ENCODE peak calls at places on chromosomes 5 and 9, in six cellular contexts. M is neural crest cell, L is fibroblast of pulmonary artery, W is gastrocnemius medialis, H is progenitor cell of endocrine pancreas, O is heart right ventricle. B is an unnamed sample.

GRCh38 chr5:177303121-177303924 is at the start of the genes PRELID1 and RAB24:
- DNase-seq in O (peak), H (peak), W (peak), L (peak), M (peak), B (peak)

GRCh38 chr5:146520731-146521130 is 4.7 kb upstream of the GPR151 start:
- DNase-seq in W (no peak), L (no peak), O (no peak), H (no peak), M (no peak), B (no peak)

GRCh38 chr9:91740713-91741112 is 209.3 kb downstream of the ROR2 start:
- DNase-seq in L (peak), H (no peak), M (no peak), W (no peak), O (no peak), B (no peak)

GRCh38 chr9:134554750-134555655 is 86.6 kb upstream of the COL5A1 start:
- DNase-seq in H (no peak), L (peak), O (no peak), W (no peak), M (no peak), B (peak)

GRCh38 chr9:132516911-132517310 is 65.5 kb upstream of the BARHL1 start:
- DNase-seq in M (no peak), H (no peak), O (no peak), W (no peak), L (no peak), B (no peak)

GRCh38 chr5:44401611-44402010 is 12.4 kb upstream of the FGF10 start:
- DNase-seq in O (no peak), M (no peak), L (no peak), H (no peak), W (no peak), B (no peak)

GRCh38 chr5:137600721-137601360 is 101.7 kb upstream of the SPOCK1 start:
- DNase-seq in H (no peak), W (no peak), O (no peak), L (no peak), M (no peak), B (no peak)

GRCh38 chr5:67880876-67881275 is 334.7 kb upstream of the PIK3R1 start:
- DNase-seq in M (no peak), O (no peak), W (no peak), H (no peak), L (no peak), B (no peak)

GRCh38 chr5:177601577-177602457 is 1.9 kb downstream of the B4GALT7 start:
- DNase-seq in H (no peak), M (no peak), O (no peak), W (no peak), L (no peak), B (peak)

GRCh38 chr5:160685695-160686094 is 166.3 kb downstream of the ATP10B start:
- DNase-seq in W (no peak), H (no peak), O (no peak), M (no peak), L (no peak), B (no peak)

GRCh38 chr9:133825555-133826198 is 87.5 kb upstream of the SARDH start:
- DNase-seq in O (no peak), W (no peak), L (peak), M (no peak), H (no peak), B (no peak)

GRCh38 chr5:122981846-122982245 is 54.7 kb downstream of the PPIC start:
- DNase-seq in O (no peak), L (peak), W (no peak), H (no peak), M (no peak), B (no peak)

GRCh38 chr5:71782393-71782770 is 63.3 kb downstream of the CARTPT start:
- DNase-seq in W (no peak), M (no peak), H (no peak), O (no peak), L (no peak), B (no peak)

GRCh38 chr5:131431794-131432193 is 167.9 kb downstream of the CDC42SE2 start:
- DNase-seq in L (no peak), O (no peak), M (no peak), H (no peak), W (no peak), B (no peak)

GRCh38 chr9:2260401-2261306 is 245.5 kb downstream of the SMARCA2 start:
- DNase-seq in H (no peak), W (no peak), M (no peak), O (no peak), L (peak), B (peak)

GRCh38 chr5:34822921-34823715 is 15.8 kb upstream of the TTC23L start:
- DNase-seq in M (no peak), W (no peak), H (no peak), L (no peak), O (no peak), B (no peak)

GRCh38 chr9:133910855-133911514 is 81.1 kb downstream of the VAV2 start:
- DNase-seq in L (no peak), H (no peak), W (no peak), O (no peak), M (no peak), B (no peak)

GRCh38 chr5:71891856-71892255 is 172.8 kb downstream of the CARTPT start:
- DNase-seq in O (peak), W (no peak), L (peak), H (no peak), M (no peak), B (no peak)

GRCh38 chr5:146118325-146118724 is 12.9 kb upstream of the PLAC8L1 start:
- DNase-seq in M (no peak), H (no peak), L (no peak), O (no peak), W (no peak), B (no peak)

GRCh38 chr9:136977223-136978072 is at the start of gene PTGDS:
- DNase-seq in M (no peak), H (no peak), W (no peak), O (peak), L (peak), B (no peak)

GRCh38 chr9:19946446-19947109 is 157.7 kb upstream of the SLC24A2 start:
- DNase-seq in L (peak), M (no peak), H (no peak), O (no peak), W (no peak), B (no peak)

GRCh38 chr5:41636605-41637004 is 126.2 kb upstream of the PLCXD3 start:
- DNase-seq in O (no peak), W (no peak), H (no peak), M (peak), L (peak), B (peak)

GRCh38 chr5:80607832-80608231 is 37.8 kb upstream of the ANKRD34B start:
- DNase-seq in W (no peak), M (no peak), L (no peak), H (no peak), O (no peak), B (no peak)

GRCh38 chr5:168583742-168584482 is 4.7 kb upstream of the PANK3 start:
- DNase-seq in W (no peak), L (no peak), M (no peak), H (no peak), O (no peak), B (no peak)

GRCh38 chr9:107481035-107481434 is 8.5 kb downstream of the KLF4 start:
- DNase-seq in H (no peak), O (no peak), M (no peak), W (no peak), L (no peak), B (no peak)

GRCh38 chr9:9998491-9999287 is 614.1 kb downstream of the PTPRD start:
- DNase-seq in H (no peak), O (no peak), W (no peak), L (no peak), M (no peak), B (no peak)

GRCh38 chr9:23851024-23851629 is 25.1 kb upstream of the ELAVL2 start:
- DNase-seq in H (peak), O (no peak), L (no peak), W (no peak), M (peak), B (peak)

GRCh38 chr5:139571966-139572365 is 10.8 kb downstream of the UBE2D2 start:
- DNase-seq in L (peak), W (no peak), O (no peak), M (no peak), H (no peak), B (no peak)

GRCh38 chr5:163509288-163510040 is 4.0 kb downstream of the MAT2B start:
- DNase-seq in M (no peak), O (no peak), W (peak), L (peak), H (no peak), B (no peak)

GRCh38 chr5:159057426-159057825 is 42.3 kb downstream of the EBF1 start:
- DNase-seq in W (no peak), M (no peak), H (no peak), L (no peak), O (no peak), B (no peak)

GRCh38 chr5:74949976-74950375 is 83.8 kb upstream of the FAM169A start:
- DNase-seq in W (no peak), L (no peak), O (no peak), H (no peak), M (no peak), B (no peak)

DNA sequence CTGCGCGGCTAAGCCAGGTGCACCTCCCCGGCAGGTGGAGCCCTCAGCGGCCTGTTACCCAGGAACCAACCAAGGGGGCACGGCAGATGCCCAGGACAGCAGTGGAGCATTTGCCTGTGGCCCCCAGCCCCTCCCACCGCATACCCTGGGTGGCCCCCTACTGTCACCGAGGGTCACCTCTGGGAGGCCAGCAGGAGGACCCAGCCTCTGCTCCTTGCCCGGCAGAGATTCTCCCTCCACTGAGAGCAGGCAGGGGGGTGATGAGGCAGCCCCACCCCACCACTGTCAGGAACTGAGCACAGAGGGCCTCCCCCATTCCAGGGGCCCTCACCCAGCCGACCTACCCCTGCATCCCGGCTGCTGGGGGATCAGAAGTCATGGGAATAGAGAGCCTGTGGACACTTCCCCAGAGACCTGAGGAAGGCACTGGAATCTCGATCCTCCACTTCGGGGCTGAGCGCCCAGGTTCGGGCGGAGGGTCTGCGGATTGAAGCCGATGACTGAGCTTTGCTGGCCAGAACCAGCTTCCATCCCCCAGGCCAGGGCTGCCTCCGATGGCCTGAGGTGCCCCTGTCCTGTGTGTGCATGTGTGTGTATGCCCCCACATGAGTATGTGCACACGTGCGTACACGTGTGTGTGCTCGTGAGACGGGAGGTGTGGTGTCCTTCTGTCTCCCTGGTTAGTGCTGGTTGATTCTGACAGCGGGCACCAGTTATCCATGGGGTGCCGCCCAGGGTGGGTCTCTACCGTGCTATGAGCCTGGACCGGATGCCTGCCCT is at the start of gene QRFP:
- DNase-seq in H (no peak), O (no peak), L (no peak), M (no peak), W (no peak), B (peak)
- TF ChIP-seq CTCF in H (no peak), O (no peak), L (no peak), M (no peak), W (no peak), B (no peak)

GRCh38 chr5:141585594-141585993 is 33.2 kb downstream of the DIAPH1 start:
- DNase-seq in W (no peak), M (no peak), O (no peak), L (no peak), H (no peak), B (no peak)

DNA sequence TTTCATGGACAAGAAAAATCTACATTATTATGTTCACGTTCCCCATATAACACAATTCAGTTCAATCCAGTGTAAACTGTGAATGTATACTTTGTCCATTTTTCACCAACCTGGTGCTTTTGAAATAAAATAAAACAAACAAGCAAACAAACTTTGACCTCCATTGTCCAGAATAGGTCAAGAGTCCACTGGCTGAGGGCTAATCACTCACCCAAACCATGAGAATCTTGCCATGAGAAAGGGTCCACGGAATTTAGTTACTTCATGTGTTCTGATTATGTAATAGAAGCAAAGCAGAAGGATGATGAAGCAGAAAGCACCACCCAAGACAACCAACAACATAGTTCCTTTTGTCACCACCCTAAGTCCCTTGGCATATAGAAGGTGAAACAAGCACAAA is 28.7 kb downstream of the DIAPH1 start:
- DNase-seq in O (no peak), W (no peak), L (no peak), H (no peak), M (no peak), B (no peak)
- TF ChIP-seq CTCF in O (no peak), W (no peak), L (no peak), H (no peak), M (no peak), B (no peak)

GRCh38 chr5:142024771-142025304 is 12.0 kb upstream of the GNPDA1 start:
- DNase-seq in L (peak), M (peak), O (peak), H (peak), W (peak), B (peak)
- TF ChIP-seq CTCF in L (no peak), M (no peak), O (no peak), H (no peak), W (no peak), B (no peak)

GRCh38 chr5:129465945-129466344 is 5.8 kb downstream of the ADAMTS19 start:
- DNase-seq in M (no peak), H (no peak), W (no peak), L (no peak), O (no peak), B (no peak)

GRCh38 chr5:129459485-129460120 is 495 bp upstream of the ADAMTS19 start:
- DNase-seq in W (no peak), M (peak), O (peak), H (peak), L (peak), B (peak)

GRCh38 chr5:129461816-129462396 is 1.8 kb downstream of the ADAMTS19 start:
- DNase-seq in H (no peak), L (no peak), O (no peak), M (no peak), W (no peak), B (no peak)

GRCh38 chr5:129460121-129460950 is at the start of gene ADAMTS19:
- DNase-seq in L (peak), W (no peak), M (peak), O (peak), H (no peak), B (peak)

DNA sequence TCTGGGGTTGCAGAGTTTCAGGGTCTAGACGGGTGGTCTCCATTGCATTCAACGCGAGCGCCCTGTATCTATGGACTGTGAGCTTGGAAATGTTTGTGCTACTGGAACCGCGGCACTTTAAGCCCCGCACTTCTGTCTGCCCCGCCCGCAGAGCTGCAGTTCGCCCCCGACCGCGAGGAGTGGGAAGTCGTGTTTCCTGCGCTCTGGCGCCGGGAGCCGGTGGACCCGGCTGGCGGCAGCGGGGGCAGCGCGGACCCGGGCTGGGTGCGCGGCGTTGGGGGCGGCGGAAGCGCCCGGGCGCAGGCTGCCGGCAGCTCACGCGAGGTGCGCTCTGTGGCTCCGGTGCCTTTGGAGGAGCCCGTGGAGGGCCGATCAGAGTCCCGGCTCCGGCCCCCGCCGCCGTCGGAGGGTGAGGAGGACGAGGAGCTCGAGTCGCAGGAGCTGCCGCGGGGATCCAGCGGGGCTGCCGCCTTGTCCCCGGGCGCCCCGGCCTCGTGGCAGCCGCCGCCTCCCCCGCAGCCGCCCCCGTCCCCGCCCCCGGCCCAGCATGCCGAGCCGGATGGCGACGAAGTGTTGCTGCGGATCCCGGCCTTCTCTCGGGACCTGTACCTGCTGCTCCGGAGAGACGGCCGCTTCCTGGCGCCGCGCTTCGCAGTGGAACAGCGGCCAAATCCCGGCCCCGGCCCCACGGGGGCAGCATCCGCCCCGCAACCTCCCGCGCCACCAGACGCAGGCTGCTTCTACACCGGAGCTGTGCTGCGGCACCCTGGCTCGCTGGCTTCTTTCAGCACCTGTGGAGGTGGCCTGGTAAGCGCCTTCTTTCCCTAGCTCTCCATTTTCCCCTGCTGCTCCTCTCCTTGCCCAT is 1.1 kb downstream of the ADAMTS19 start:
- DNase-seq in H (peak), L (peak), O (peak), W (peak), M (peak), B (peak)
- TF ChIP-seq CTCF in H (peak), L (peak), O (no peak), W (no peak), M (peak), B (peak)

GRCh38 chr9:135792268-135793128 is 90.5 kb downstream of the KCNT1 start:
- DNase-seq in O (no peak), W (no peak), H (no peak), M (no peak), L (no peak), B (no peak)

GRCh38 chr9:135789838-135790291 is 87.9 kb downstream of the KCNT1 start:
- DNase-seq in O (no peak), H (no peak), L (no peak), M (no peak), W (no peak), B (no peak)

GRCh38 chr9:135790356-135790755 is 88.4 kb downstream of the KCNT1 start:
- DNase-seq in H (no peak), L (no peak), W (no peak), M (no peak), O (no peak), B (no peak)

GRCh38 chr9:135791431-135792267 is 89.7 kb downstream of the KCNT1 start:
- DNase-seq in L (no peak), W (no peak), H (no peak), M (no peak), O (no peak), B (no peak)

DNA sequence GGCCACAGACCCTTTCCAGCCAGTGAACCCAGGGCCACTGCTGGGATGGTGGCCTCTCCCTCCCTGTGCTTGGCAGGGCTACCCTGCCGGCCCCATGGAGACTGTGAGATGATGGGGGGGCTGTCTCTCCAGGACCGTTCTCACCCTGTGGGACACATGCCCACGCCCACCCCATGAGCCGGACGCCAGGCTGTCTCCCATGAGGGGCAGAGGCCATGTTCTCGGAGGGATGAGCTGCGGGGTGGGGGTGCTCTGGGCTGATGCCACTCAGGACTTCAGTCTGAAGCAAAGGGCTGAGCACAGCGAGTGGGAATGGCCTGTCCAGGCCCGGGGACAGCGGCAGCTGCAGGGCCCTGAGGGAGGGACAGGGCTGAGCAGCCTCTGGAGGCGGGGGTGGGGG is 88.9 kb downstream of the KCNT1 start:
- DNase-seq in H (no peak), O (no peak), L (no peak), W (no peak), M (no peak), B (no peak)
- TF ChIP-seq CTCF in H (no peak), O (no peak), L (no peak), W (no peak), M (no peak), B (no peak)